ENCODE peak calls at places on chromosomes 13 and 19, in eight cellular contexts. V is Calu3; U is neural crest cell; H is astrocyte of the spinal cord; I is B cell; Q is NCI-H774; N is T-helper 17 cell; Y is activated CD4-positive, alpha-beta T cell treated with anti-CD3 and anti-CD28 coated beads, Interleukin-2, amount 50 U/mL, for 24 hours. G is an unnamed sample.

GRCh38 chr19:3784607-3785463 is 1.3 kb downstream of the MATK start:
- DNase-seq in N (no peak), H (no peak), V (no peak), I (no peak), Y (no peak), Q (no peak), U (no peak), G (no peak)

GRCh38 chr13:108877300-108877699 is 247.9 kb downstream of the MYO16 start:
- DNase-seq in V (no peak), Y (no peak), I (no peak), N (no peak), Q (no peak), U (no peak), H (peak; percentile 36), G (no peak)

GRCh38 chr19:33175886-33176669 is 18.1 kb upstream of the LRP3 start:
- DNase-seq in H (peak; percentile 38), V (peak; percentile 45), Q (no peak), N (no peak), Y (no peak), I (no peak), U (no peak), G (no peak)

GRCh38 chr13:107650081-107650701 is 565.1 kb downstream of the LIG4 start:
- DNase-seq in I (peak; percentile 7), U (peak; percentile 63), N (no peak), H (peak; percentile 67), Q (no peak), V (peak; percentile 42), Y (no peak), G (peak; percentile 31)

GRCh38 chr13:41177616-41178015 is 16.8 kb downstream of the KBTBD7 start:
- DNase-seq in Y (no peak), V (no peak), N (no peak), Q (no peak), I (no peak), H (no peak), U (no peak), G (no peak)

GRCh38 chr19:9342610-9343304 is 18.8 kb downstream of the ZNF559 start:
- DNase-seq in I (no peak), V (no peak), H (peak; percentile 9), N (no peak), Q (no peak), U (no peak), Y (no peak), G (no peak)

GRCh38 chr13:87295636-87296035 is 375.5 kb upstream of the SLITRK5 start:
- DNase-seq in H (peak; percentile 23), N (no peak), Q (no peak), U (no peak), V (no peak), I (no peak), Y (no peak), G (peak; percentile 3)

GRCh38 chr13:91155512-91156114 is 191.9 kb upstream of the MIR17HG start:
- DNase-seq in Y (no peak), N (no peak), Q (no peak), V (peak; percentile 13), I (no peak), U (no peak), H (no peak), G (no peak)

GRCh38 chr19:6014551-6015135 is 36.7 kb upstream of the RANBP3 start:
- DNase-seq in U (no peak), N (no peak), I (no peak), V (no peak), Q (no peak), H (no peak), Y (no peak), G (no peak)

GRCh38 chr13:112719016-112719415 is 29.2 kb downstream of the ATP11A start:
- DNase-seq in I (no peak), Q (no peak), U (no peak), V (peak; percentile 18), H (no peak), Y (no peak), N (no peak), G (no peak)

GRCh38 chr19:39951686-39952085 is 17.3 kb upstream of the FCGBP start:
- DNase-seq in N (no peak), I (no peak), Y (no peak), Q (no peak), V (no peak), U (no peak), H (peak; percentile 10), G (no peak)

GRCh38 chr19:51102991-51103390 is 5.2 kb downstream of the CTU1 start:
- DNase-seq in N (no peak), H (no peak), I (no peak), V (no peak), U (no peak), Y (no peak), Q (no peak), G (no peak)

GRCh38 chr13:99301056-99301838 is 6.0 kb downstream of the GPR183 start:
- DNase-seq in Q (no peak), U (no peak), Y (no peak), H (no peak), N (no peak), V (no peak), I (no peak), G (no peak)

GRCh38 chr19:54551950-54552912 is 21.4 kb upstream of the LILRA2 start:
- DNase-seq in I (no peak), U (no peak), H (no peak), Q (no peak), V (no peak), N (no peak), Y (no peak), G (no peak)

GRCh38 chr19:55333870-55334269 is 5.8 kb upstream of the KMT5C start:
- DNase-seq in V (peak; percentile 62), H (no peak), I (no peak), U (no peak), Q (no peak), Y (no peak), N (no peak), G (no peak)

GRCh38 chr13:100510208-100510997 is 78.2 kb downstream of the GGACT start:
- DNase-seq in H (no peak), U (no peak), N (no peak), Y (no peak), I (no peak), V (no peak), Q (peak; percentile 43), G (no peak)

GRCh38 chr13:49214917-49215376 is 5.2 kb upstream of the MLNR start:
- DNase-seq in Q (no peak), H (no peak), V (peak; percentile 26), Y (no peak), U (no peak), N (no peak), I (peak; percentile 51), G (no peak)

GRCh38 chr13:101917833-101918755 is 465.6 kb downstream of the ITGBL1 start:
- DNase-seq in U (no peak), Q (peak; percentile 64), H (no peak), V (no peak), N (no peak), Y (no peak), I (no peak), G (no peak)

GRCh38 chr19:6674868-6675305 is 4.9 kb upstream of the TNFSF14 start:
- DNase-seq in N (peak; percentile 79), U (peak; percentile 6), I (peak; percentile 30), Q (no peak), Y (peak; percentile 70), V (no peak), H (peak; percentile 43), G (peak; percentile 22)

GRCh38 chr13:85738696-85739320 is 60.4 kb downstream of the SLITRK6 start:
- DNase-seq in N (no peak), Q (no peak), U (no peak), V (no peak), I (no peak), Y (no peak), H (no peak), G (no peak)

GRCh38 chr13:25232937-25233515 is 54.3 kb downstream of the MTMR6 start:
- DNase-seq in I (peak; percentile 41), N (no peak), Y (no peak), Q (no peak), H (peak; percentile 26), V (no peak), U (no peak), G (no peak)

GRCh38 chr19:35868172-35868822 is at the start of gene APLP1:
- DNase-seq in V (peak; percentile 82), N (peak; percentile 58), Q (peak; percentile 57), Y (peak; percentile 47), I (peak; percentile 70), H (no peak), U (peak; percentile 66), G (no peak)

GRCh38 chr13:113861433-113862030 is 2.3 kb downstream of the GAS6 start:
- DNase-seq in N (no peak), Q (no peak), V (no peak), I (no peak), Y (no peak), H (no peak), U (no peak), G (no peak)

GRCh38 chr13:95494082-95494681 is 58.3 kb upstream of the CLDN10 start:
- DNase-seq in V (peak; percentile 16), Q (peak; percentile 70), I (peak; percentile 48), Y (no peak), N (no peak), H (peak; percentile 75), U (peak; percentile 51), G (peak; percentile 59)

GRCh38 chr19:35403116-35403760 is 32.4 kb downstream of the GPR42 start:
- DNase-seq in Q (no peak), U (no peak), H (no peak), V (no peak), N (no peak), Y (no peak), I (no peak), G (no peak)

GRCh38 chr19:5487222-5487621 is 32.0 kb downstream of the ZNRF4 start:
- DNase-seq in I (no peak), Q (no peak), V (peak; percentile 38), Y (no peak), H (no peak), N (no peak), U (no peak), G (no peak)

GRCh38 chr13:57739791-57740190 is 108.2 kb downstream of the PCDH17 start:
- DNase-seq in U (no peak), Y (no peak), Q (no peak), V (no peak), H (peak; percentile 7), I (no peak), N (no peak), G (no peak)

GRCh38 chr19:39206122-39206521 is 2.1 kb upstream of the SYCN start:
- DNase-seq in V (no peak), I (no peak), U (no peak), H (no peak), Q (no peak), N (no peak), Y (no peak), G (no peak)

GRCh38 chr19:18605196-18605545 is 1.4 kb downstream of the CRLF1 start:
- DNase-seq in H (no peak), Q (no peak), U (no peak), V (no peak), I (no peak), Y (no peak), N (no peak), G (no peak)

GRCh38 chr13:26946675-26947342 is 186.2 kb upstream of the GPR12 start:
- DNase-seq in H (peak; percentile 43), Q (peak; percentile 25), N (no peak), I (peak; percentile 34), U (no peak), V (no peak), Y (no peak), G (peak; percentile 28)

GRCh38 chr19:41175825-41176734 is 16.9 kb upstream of the CYP2S1 start:
- DNase-seq in Y (no peak), U (peak; percentile 6), N (no peak), Q (no peak), H (peak; percentile 69), V (peak; percentile 92), I (no peak), G (peak; percentile 50)

GRCh38 chr19:30150626-30151025 is 208.6 kb downstream of the URI1 start:
- DNase-seq in N (no peak), H (no peak), Y (no peak), I (no peak), Q (no peak), U (no peak), V (no peak), G (no peak)

GRCh38 chr13:74657765-74658164 is 523.6 kb upstream of the KLF12 start:
- DNase-seq in I (no peak), Y (no peak), Q (no peak), U (no peak), V (no peak), H (no peak), N (no peak), G (no peak)

GRCh38 chr19:55647732-55648656 is at the start of gene CCDC106:
- DNase-seq in V (peak; percentile 73), N (no peak), U (peak; percentile 62), H (peak; percentile 77), Y (no peak), I (peak; percentile 81), Q (no peak), G (no peak)